ENCODE peak calls at places on chromosome 7, in nine cellular contexts. One of them, this sample, is unnamed.

GRCh38 chr7:156840134-156840533 is 52.8 kb downstream of the LMBR1 start:
- DNase-seq in mammary epithelial cell: no peak
- DNase-seq in breast epithelium: no peak
- DNase-seq in Panc1: no peak
- DNase-seq in gastrocnemius medialis: no peak
- DNase-seq in ovary: no peak
- DNase-seq in CD8-positive, alpha-beta T cell: no peak
- DNase-seq in OCI-LY7: no peak
- DNase-seq in uterus: no peak
- DNase-seq in this sample: no peak

GRCh38 chr7:140059288-140060242 is 3.2 kb downstream of the PARP12 start:
- DNase-seq in mammary epithelial cell: peak; percentile 87
- DNase-seq in breast epithelium: no peak
- DNase-seq in Panc1: peak; percentile 38
- DNase-seq in gastrocnemius medialis: peak; percentile 27
- DNase-seq in ovary: peak; percentile 71
- DNase-seq in CD8-positive, alpha-beta T cell: peak; percentile 59
- DNase-seq in OCI-LY7: no peak
- DNase-seq in uterus: peak; percentile 54
- DNase-seq in this sample: no peak

GRCh38 chr7:29976265-29976664 is 13.3 kb downstream of the SCRN1 start:
- DNase-seq in mammary epithelial cell: no peak
- DNase-seq in breast epithelium: no peak
- DNase-seq in Panc1: no peak
- DNase-seq in gastrocnemius medialis: no peak
- DNase-seq in ovary: no peak
- DNase-seq in CD8-positive, alpha-beta T cell: no peak
- DNase-seq in OCI-LY7: no peak
- DNase-seq in uterus: no peak
- DNase-seq in this sample: no peak

GRCh38 chr7:157570531-157571200 is 233.9 kb downstream of the DNAJB6 start:
- DNase-seq in mammary epithelial cell: no peak
- DNase-seq in breast epithelium: no peak
- DNase-seq in Panc1: no peak
- DNase-seq in gastrocnemius medialis: no peak
- DNase-seq in ovary: no peak
- DNase-seq in CD8-positive, alpha-beta T cell: no peak
- DNase-seq in OCI-LY7: no peak
- DNase-seq in uterus: no peak
- DNase-seq in this sample: no peak

GRCh38 chr7:124813962-124814798 is 48.6 kb upstream of the GPR37 start:
- DNase-seq in mammary epithelial cell: no peak
- DNase-seq in breast epithelium: no peak
- DNase-seq in Panc1: no peak
- DNase-seq in gastrocnemius medialis: no peak
- DNase-seq in ovary: no peak
- DNase-seq in CD8-positive, alpha-beta T cell: no peak
- DNase-seq in OCI-LY7: no peak
- DNase-seq in uterus: no peak
- DNase-seq in this sample: no peak

GRCh38 chr7:23470290-23471089 is at the start of gene IGF2BP3:
- DNase-seq in mammary epithelial cell: peak; percentile 90
- DNase-seq in breast epithelium: no peak
- DNase-seq in Panc1: peak; percentile 97
- DNase-seq in gastrocnemius medialis: no peak
- DNase-seq in ovary: no peak
- DNase-seq in CD8-positive, alpha-beta T cell: no peak
- DNase-seq in OCI-LY7: peak; percentile 93
- DNase-seq in uterus: no peak
- DNase-seq in this sample: peak; percentile 79

GRCh38 chr7:70559815-70560214 is 572.1 kb upstream of the GALNT17 start:
- DNase-seq in mammary epithelial cell: no peak
- DNase-seq in breast epithelium: no peak
- DNase-seq in Panc1: no peak
- DNase-seq in gastrocnemius medialis: no peak
- DNase-seq in ovary: no peak
- DNase-seq in CD8-positive, alpha-beta T cell: no peak
- DNase-seq in OCI-LY7: no peak
- DNase-seq in uterus: no peak
- DNase-seq in this sample: no peak

GRCh38 chr7:151590801-151591771 is 71.4 kb upstream of the RHEB start:
- DNase-seq in mammary epithelial cell: no peak
- DNase-seq in breast epithelium: no peak
- DNase-seq in Panc1: no peak
- DNase-seq in gastrocnemius medialis: no peak
- DNase-seq in ovary: no peak
- DNase-seq in CD8-positive, alpha-beta T cell: no peak
- DNase-seq in OCI-LY7: no peak
- DNase-seq in uterus: no peak
- DNase-seq in this sample: no peak

GRCh38 chr7:70797109-70797514 is 334.8 kb upstream of the GALNT17 start:
- DNase-seq in mammary epithelial cell: no peak
- DNase-seq in breast epithelium: no peak
- DNase-seq in Panc1: no peak
- DNase-seq in gastrocnemius medialis: no peak
- DNase-seq in ovary: no peak
- DNase-seq in CD8-positive, alpha-beta T cell: no peak
- DNase-seq in OCI-LY7: no peak
- DNase-seq in uterus: no peak
- DNase-seq in this sample: no peak

GRCh38 chr7:113936982-113937381 is 18.2 kb upstream of the PPP1R3A start:
- DNase-seq in mammary epithelial cell: no peak
- DNase-seq in breast epithelium: no peak
- DNase-seq in Panc1: no peak
- DNase-seq in gastrocnemius medialis: no peak
- DNase-seq in ovary: no peak
- DNase-seq in CD8-positive, alpha-beta T cell: no peak
- DNase-seq in OCI-LY7: no peak
- DNase-seq in uterus: no peak
- DNase-seq in this sample: no peak

DNA sequence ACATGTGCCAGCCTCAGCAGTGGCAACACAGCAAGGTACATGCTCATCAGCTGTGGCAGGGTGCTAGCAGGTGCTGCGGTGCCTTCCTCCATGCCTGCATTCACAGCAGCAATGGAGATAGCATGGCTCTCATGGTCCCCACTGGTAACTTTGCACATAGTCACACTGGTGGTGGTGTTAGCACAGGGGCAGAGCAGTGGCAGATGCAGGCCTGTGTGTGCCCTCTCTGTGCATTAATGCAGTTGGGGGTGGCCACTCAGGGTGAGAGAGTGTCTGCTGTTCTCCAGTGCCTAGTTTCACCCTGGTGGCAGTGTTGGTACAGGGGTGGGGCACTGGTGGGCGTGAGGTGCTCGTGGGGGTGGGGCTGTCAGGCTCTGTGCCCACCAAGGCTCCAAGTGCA is 17.7 kb upstream of the PPP1R3A start:
- DNase-seq in mammary epithelial cell: no peak
- DNase-seq in breast epithelium: no peak
- DNase-seq in Panc1: no peak
- DNase-seq in gastrocnemius medialis: no peak
- DNase-seq in ovary: no peak
- DNase-seq in CD8-positive, alpha-beta T cell: no peak
- DNase-seq in OCI-LY7: no peak
- DNase-seq in uterus: no peak
- DNase-seq in this sample: no peak
- TF ChIP-seq CTCF in mammary epithelial cell: no peak
- TF ChIP-seq CTCF in breast epithelium: no peak
- TF ChIP-seq CTCF in Panc1: no peak
- TF ChIP-seq CTCF in gastrocnemius medialis: no peak
- TF ChIP-seq CTCF in ovary: no peak
- TF ChIP-seq CTCF in CD8-positive, alpha-beta T cell: no peak
- TF ChIP-seq CTCF in OCI-LY7: no peak
- TF ChIP-seq CTCF in uterus: no peak
- TF ChIP-seq CTCF in this sample: no peak

GRCh38 chr7:2864204-2864985 is 20.3 kb upstream of the GNA12 start:
- DNase-seq in mammary epithelial cell: peak; percentile 43
- DNase-seq in breast epithelium: no peak
- DNase-seq in Panc1: no peak
- DNase-seq in gastrocnemius medialis: no peak
- DNase-seq in ovary: no peak
- DNase-seq in CD8-positive, alpha-beta T cell: no peak
- DNase-seq in OCI-LY7: no peak
- DNase-seq in uterus: no peak
- DNase-seq in this sample: no peak

GRCh38 chr7:2863461-2864066 is 19.5 kb upstream of the GNA12 start:
- DNase-seq in mammary epithelial cell: peak; percentile 92
- DNase-seq in breast epithelium: peak; percentile 50
- DNase-seq in Panc1: peak; percentile 92
- DNase-seq in gastrocnemius medialis: peak; percentile 74
- DNase-seq in ovary: peak; percentile 89
- DNase-seq in CD8-positive, alpha-beta T cell: peak; percentile 74
- DNase-seq in OCI-LY7: peak; percentile 40
- DNase-seq in uterus: peak; percentile 81
- DNase-seq in this sample: peak; percentile 33

GRCh38 chr7:2862831-2863361 is 18.8 kb upstream of the GNA12 start:
- DNase-seq in mammary epithelial cell: no peak
- DNase-seq in breast epithelium: no peak
- DNase-seq in Panc1: no peak
- DNase-seq in gastrocnemius medialis: no peak
- DNase-seq in ovary: peak; percentile 54
- DNase-seq in CD8-positive, alpha-beta T cell: peak; percentile 17
- DNase-seq in OCI-LY7: no peak
- DNase-seq in uterus: no peak
- DNase-seq in this sample: no peak

GRCh38 chr7:2866601-2867000 is 22.5 kb upstream of the GNA12 start:
- DNase-seq in mammary epithelial cell: no peak
- DNase-seq in breast epithelium: no peak
- DNase-seq in Panc1: no peak
- DNase-seq in gastrocnemius medialis: no peak
- DNase-seq in ovary: no peak
- DNase-seq in CD8-positive, alpha-beta T cell: no peak
- DNase-seq in OCI-LY7: no peak
- DNase-seq in uterus: no peak
- DNase-seq in this sample: no peak

DNA sequence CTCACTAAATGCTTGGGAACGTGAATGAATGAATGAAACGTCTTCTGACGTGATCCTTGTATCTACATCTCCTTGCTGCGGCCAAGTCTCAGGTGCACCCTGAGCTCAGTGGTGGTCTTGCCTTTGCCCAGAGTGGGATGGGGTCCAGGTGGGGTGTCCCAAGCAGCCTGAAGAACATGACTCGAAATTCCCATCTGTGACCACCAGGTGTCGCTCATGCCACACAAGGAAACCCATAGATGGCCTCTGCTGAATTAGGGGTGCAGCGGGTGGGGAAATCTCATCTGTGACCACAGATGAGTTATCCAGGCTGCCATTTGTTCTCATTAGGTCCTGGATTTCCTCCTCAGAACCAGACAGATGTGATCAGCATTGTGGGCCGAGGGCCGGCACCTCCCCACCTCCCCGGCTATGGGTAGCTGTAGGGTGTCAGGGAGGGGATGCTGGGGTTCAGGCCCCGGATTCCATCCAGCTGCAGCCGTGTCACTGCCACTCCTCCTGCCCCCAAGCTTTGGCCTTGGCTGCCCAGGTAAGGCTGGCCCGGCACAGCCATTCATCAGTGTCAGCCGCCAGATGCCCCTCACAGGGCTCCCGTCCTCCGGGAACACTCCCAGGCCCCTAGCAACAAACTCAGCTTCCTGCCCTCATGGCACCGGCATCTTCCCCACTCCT is 21.0 kb upstream of the GNA12 start:
- DNase-seq in mammary epithelial cell: peak; percentile 44
- DNase-seq in breast epithelium: peak; percentile 52
- DNase-seq in Panc1: peak; percentile 65
- DNase-seq in gastrocnemius medialis: peak; percentile 35
- DNase-seq in ovary: peak; percentile 65
- DNase-seq in CD8-positive, alpha-beta T cell: peak; percentile 75
- DNase-seq in OCI-LY7: peak; percentile 78
- DNase-seq in uterus: peak; percentile 73
- DNase-seq in this sample: peak; percentile 78
- TF ChIP-seq CTCF in mammary epithelial cell: peak; percentile 93
- TF ChIP-seq CTCF in breast epithelium: peak; percentile 89
- TF ChIP-seq CTCF in Panc1: peak; percentile 99
- TF ChIP-seq CTCF in gastrocnemius medialis: peak; percentile 77
- TF ChIP-seq CTCF in ovary: peak; percentile 86
- TF ChIP-seq CTCF in CD8-positive, alpha-beta T cell: peak; percentile 99
- TF ChIP-seq CTCF in OCI-LY7: peak; percentile 97
- TF ChIP-seq CTCF in uterus: peak; percentile 93
- TF ChIP-seq CTCF in this sample: peak; percentile 98

DNA sequence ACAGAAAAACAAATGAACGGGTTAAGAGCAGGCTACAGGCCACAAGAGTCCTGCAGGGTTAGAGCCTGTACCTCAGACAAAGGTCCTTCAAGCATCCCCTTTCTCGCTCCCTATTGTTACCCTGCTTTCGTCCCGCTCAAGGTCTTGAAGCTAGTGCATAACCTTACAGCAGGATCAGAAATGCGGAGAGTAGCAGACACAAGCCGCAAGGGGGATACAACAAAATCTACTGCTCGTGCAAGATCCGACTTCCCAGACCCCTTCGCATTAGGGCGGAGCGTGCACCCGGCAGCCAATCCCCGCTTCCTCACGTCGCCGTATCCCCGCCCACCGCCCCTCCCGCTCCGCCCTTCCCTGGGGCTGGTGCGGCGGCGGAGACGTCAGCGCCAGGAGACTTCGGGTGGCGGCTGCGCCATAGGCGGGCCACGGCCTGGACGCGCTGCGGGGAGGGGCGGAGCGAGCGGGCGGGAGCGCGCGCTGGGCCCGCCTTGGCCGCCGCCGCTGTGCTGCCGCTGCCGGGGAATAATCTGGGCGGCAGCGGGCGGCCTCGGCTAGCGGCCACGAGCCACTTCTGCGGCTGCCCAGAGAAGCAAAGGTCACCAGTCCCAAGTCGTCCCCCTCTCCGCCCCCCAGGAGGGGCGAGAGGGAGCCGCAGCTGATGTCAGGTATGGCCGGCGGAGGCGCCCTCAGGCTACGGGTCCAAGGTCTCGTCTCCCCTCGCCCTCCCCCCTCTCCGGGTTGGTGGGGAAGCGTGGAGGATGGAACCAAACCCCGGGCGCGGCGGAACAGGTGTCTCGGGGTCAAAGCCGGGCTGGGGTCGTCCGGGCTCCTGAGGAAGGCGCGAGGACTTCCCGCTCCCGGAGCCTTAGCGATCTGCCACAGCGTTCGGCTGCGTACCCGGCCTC is at the start of gene C1GALT1:
- DNase-seq in mammary epithelial cell: peak; percentile 96
- DNase-seq in breast epithelium: peak; percentile 95
- DNase-seq in Panc1: peak; percentile 94
- DNase-seq in gastrocnemius medialis: peak; percentile 95
- DNase-seq in ovary: peak; percentile 95
- DNase-seq in CD8-positive, alpha-beta T cell: peak; percentile 97
- DNase-seq in OCI-LY7: peak; percentile 97
- DNase-seq in uterus: peak; percentile 97
- DNase-seq in this sample: peak; percentile 86
- TF ChIP-seq CTCF in mammary epithelial cell: peak; percentile 48
- TF ChIP-seq CTCF in breast epithelium: peak; percentile 50
- TF ChIP-seq CTCF in Panc1: peak; percentile 63
- TF ChIP-seq CTCF in gastrocnemius medialis: peak; percentile 25
- TF ChIP-seq CTCF in ovary: peak; percentile 39
- TF ChIP-seq CTCF in CD8-positive, alpha-beta T cell: peak; percentile 33
- TF ChIP-seq CTCF in OCI-LY7: peak; percentile 66
- TF ChIP-seq CTCF in uterus: peak; percentile 53
- TF ChIP-seq CTCF in this sample: peak; percentile 62

DNA sequence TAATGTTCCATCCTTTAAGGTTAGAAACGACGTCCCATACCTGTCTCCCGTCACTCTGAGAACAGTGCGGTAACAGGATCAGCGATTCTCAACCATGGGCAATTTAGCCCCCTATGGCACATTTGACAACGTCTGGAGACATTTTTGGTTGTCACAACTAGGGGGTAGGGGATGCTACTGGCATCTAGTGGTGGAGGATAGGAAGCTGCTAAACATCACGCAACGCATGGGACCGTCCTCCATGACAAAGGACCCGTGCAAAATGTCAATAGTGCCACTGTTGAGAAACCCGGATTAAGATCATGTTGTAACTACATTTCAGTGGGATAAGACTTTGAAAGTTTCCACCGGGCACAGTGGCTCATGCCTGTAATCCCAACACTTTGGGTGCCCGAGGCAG is 5.0 kb upstream of the PAXIP1 start:
- DNase-seq in mammary epithelial cell: no peak
- DNase-seq in breast epithelium: no peak
- DNase-seq in Panc1: peak; percentile 38
- DNase-seq in gastrocnemius medialis: no peak
- DNase-seq in ovary: no peak
- DNase-seq in CD8-positive, alpha-beta T cell: no peak
- DNase-seq in OCI-LY7: peak; percentile 64
- DNase-seq in uterus: no peak
- DNase-seq in this sample: peak; percentile 14
- TF ChIP-seq CTCF in mammary epithelial cell: no peak
- TF ChIP-seq CTCF in breast epithelium: no peak
- TF ChIP-seq CTCF in Panc1: peak; percentile 73
- TF ChIP-seq CTCF in gastrocnemius medialis: no peak
- TF ChIP-seq CTCF in ovary: no peak
- TF ChIP-seq CTCF in CD8-positive, alpha-beta T cell: no peak
- TF ChIP-seq CTCF in OCI-LY7: peak; percentile 78
- TF ChIP-seq CTCF in uterus: no peak
- TF ChIP-seq CTCF in this sample: peak; percentile 52

This sample was measured in neural crest cell.